ENCODE peak calls at places on chromosomes 11 and 22, in six cellular contexts. One of them, this sample, is unnamed.
A peak's percentile ranks its signal among the peaks of the same experiment; 100 is the strongest.

GRCh38 chr22:33756508-33756949 is 163.7 kb downstream of the LARGE1 start:
- DNase-seq in anterior cingulate cortex: no peak
- DNase-seq in NCI-H187 treated with DMSO at 0.1 percent for 48 hours: no peak
- DNase-seq in glutamatergic neuron: no peak
- DNase-seq in PC-9: no peak
- DNase-seq in GDM1: no peak
- DNase-seq in this sample: no peak

GRCh38 chr11:117734596-117734995 is 62.4 kb downstream of the DSCAML1 start:
- DNase-seq in glutamatergic neuron: no peak
- DNase-seq in GDM1: peak; percentile 58
- DNase-seq in anterior cingulate cortex: no peak
- DNase-seq in NCI-H187 treated with DMSO at 0.1 percent for 48 hours: peak; percentile 53
- DNase-seq in PC-9: no peak
- DNase-seq in this sample: peak; percentile 37

GRCh38 chr22:19292262-19293230 is 1.0 kb upstream of the CLTCL1 start:
- DNase-seq in NCI-H187 treated with DMSO at 0.1 percent for 48 hours: peak; percentile 2
- DNase-seq in anterior cingulate cortex: no peak
- DNase-seq in glutamatergic neuron: no peak
- DNase-seq in PC-9: no peak
- DNase-seq in GDM1: no peak
- DNase-seq in this sample: peak; percentile 8

GRCh38 chr22:44353063-44353440 is 40.3 kb upstream of the SHISAL1 start:
- DNase-seq in GDM1: no peak
- DNase-seq in anterior cingulate cortex: no peak
- DNase-seq in NCI-H187 treated with DMSO at 0.1 percent for 48 hours: no peak
- DNase-seq in glutamatergic neuron: peak; percentile 7
- DNase-seq in PC-9: no peak
- DNase-seq in this sample: no peak

GRCh38 chr11:75346912-75347647 is 4.4 kb downstream of the ARRB1 start:
- DNase-seq in PC-9: no peak
- DNase-seq in anterior cingulate cortex: no peak
- DNase-seq in GDM1: no peak
- DNase-seq in glutamatergic neuron: no peak
- DNase-seq in NCI-H187 treated with DMSO at 0.1 percent for 48 hours: no peak
- DNase-seq in this sample: no peak

GRCh38 chr11:130071211-130071712 is 1.6 kb downstream of the APLP2 start:
- DNase-seq in NCI-H187 treated with DMSO at 0.1 percent for 48 hours: no peak
- DNase-seq in glutamatergic neuron: no peak
- DNase-seq in anterior cingulate cortex: no peak
- DNase-seq in GDM1: no peak
- DNase-seq in PC-9: no peak
- DNase-seq in this sample: peak; percentile 36

GRCh38 chr22:50531546-50532352 is 1.9 kb upstream of the TYMP start:
- DNase-seq in NCI-H187 treated with DMSO at 0.1 percent for 48 hours: no peak
- DNase-seq in glutamatergic neuron: peak; percentile 70
- DNase-seq in GDM1: no peak
- DNase-seq in anterior cingulate cortex: no peak
- DNase-seq in PC-9: peak; percentile 69
- DNase-seq in this sample: no peak

GRCh38 chr11:43904737-43905515 is 24.3 kb downstream of the ALKBH3 start:
- DNase-seq in GDM1: no peak
- DNase-seq in PC-9: no peak
- DNase-seq in glutamatergic neuron: no peak
- DNase-seq in NCI-H187 treated with DMSO at 0.1 percent for 48 hours: no peak
- DNase-seq in anterior cingulate cortex: no peak
- DNase-seq in this sample: no peak

GRCh38 chr11:19359425-19360000 is 118.8 kb upstream of the E2F8 start:
- DNase-seq in glutamatergic neuron: no peak
- DNase-seq in NCI-H187 treated with DMSO at 0.1 percent for 48 hours: no peak
- DNase-seq in GDM1: no peak
- DNase-seq in PC-9: no peak
- DNase-seq in anterior cingulate cortex: no peak
- DNase-seq in this sample: no peak